ENCODE peak calls at places on chromosomes 2 and 18, in nine cellular contexts. O is NCI-H510A treated with DMSO at 0.1 percent for 48 hours; M is SJSA1; X is NCI-H345; C is stimulated activated naive CD4-positive, alpha-beta T cell; K is Right ventricle myocardium superior; E is mesenteric fat pad; S is CD8-positive, alpha-beta memory T cell; D is Panc1. P is an unnamed sample.

GRCh38 chr2:108418416-108418815 is 30.6 kb upstream of the GCC2 start:
- DNase-seq in O (no peak), M (no peak), X (no peak), C (no peak), K (no peak), E (no peak), S (no peak), D (no peak), P (no peak)

GRCh38 chr2:206164261-206164862 is 4.7 kb downstream of the EEF1B2 start:
- DNase-seq in O (peak), M (peak), X (peak), C (no peak), K (no peak), E (no peak), S (no peak), D (no peak), P (peak)

GRCh38 chr18:72762505-72763122 is 105.2 kb downstream of the NETO1 start:
- DNase-seq in O (peak), M (peak), X (peak), C (no peak), K (no peak), E (no peak), S (no peak), D (peak), P (peak)

GRCh38 chr2:227177592-227178336 is 13.3 kb downstream of the COL4A3 start:
- DNase-seq in O (no peak), M (no peak), X (no peak), C (no peak), K (no peak), E (no peak), S (no peak), D (no peak), P (no peak)

GRCh38 chr2:72139471-72139870 is 8.2 kb downstream of the CYP26B1 start:
- DNase-seq in O (no peak), M (no peak), X (no peak), C (no peak), K (peak), E (peak), S (no peak), D (no peak), P (no peak)

GRCh38 chr2:128555433-128555832 is 236.8 kb upstream of the HS6ST1 start:
- DNase-seq in O (no peak), M (no peak), X (no peak), C (no peak), K (no peak), E (peak), S (no peak), D (no peak), P (no peak)

GRCh38 chr18:55856191-55856590 is 268.2 kb upstream of the TCF4 start:
- DNase-seq in O (no peak), M (peak), X (no peak), C (no peak), K (no peak), E (no peak), S (no peak), D (no peak), P (no peak)

GRCh38 chr2:104812281-104812680 is 41.6 kb upstream of the POU3F3 start:
- DNase-seq in O (no peak), M (no peak), X (no peak), C (no peak), K (no peak), E (no peak), S (no peak), D (no peak), P (no peak)

GRCh38 chr2:97740590-97741182 is 27.3 kb downstream of the ZAP70 start:
- DNase-seq in O (peak), M (peak), X (peak), C (peak), K (peak), E (peak), S (no peak), D (peak), P (peak)

GRCh38 chr2:38181802-38182517 is 106.0 kb upstream of the CYP1B1 start:
- DNase-seq in O (no peak), M (no peak), X (no peak), C (no peak), K (no peak), E (no peak), S (no peak), D (no peak), P (no peak)

GRCh38 chr2:86011449-86011941 is 94.2 kb downstream of the POLR1A start:
- DNase-seq in O (no peak), M (no peak), X (no peak), C (no peak), K (no peak), E (no peak), S (no peak), D (no peak), P (no peak)

GRCh38 chr2:100537918-100538317 is 24.9 kb upstream of the PDCL3 start:
- DNase-seq in O (no peak), M (no peak), X (no peak), C (no peak), K (no peak), E (no peak), S (no peak), D (no peak), P (no peak)

GRCh38 chr2:165067958-165068612 is 112.8 kb upstream of the SLC38A11 start:
- DNase-seq in O (peak), M (peak), X (peak), C (no peak), K (peak), E (no peak), S (no peak), D (no peak), P (peak)

GRCh38 chr18:71398530-71398929 is 1109.7 kb downstream of the SOCS6 start:
- DNase-seq in O (peak), M (no peak), X (peak), C (no peak), K (no peak), E (no peak), S (no peak), D (no peak), P (no peak)

GRCh38 chr2:197628043-197628500 is 47.3 kb downstream of the RFTN2 start:
- DNase-seq in O (no peak), M (no peak), X (no peak), C (no peak), K (no peak), E (no peak), S (no peak), D (no peak), P (no peak)

GRCh38 chr2:15931950-15932349 is 8.4 kb upstream of the MYCN start:
- DNase-seq in O (no peak), M (no peak), X (no peak), C (no peak), K (no peak), E (no peak), S (no peak), D (no peak), P (no peak)